ENCODE peak calls at places on chromosomes 11 and 22, in eight cellular contexts. One of them, this sample, is unnamed.

GRCh38 chr11:134639586-134640330 is 227.7 kb upstream of the B3GAT1 start:
- DNase-seq in fibroblast of the aortic adventitia: no peak
- DNase-seq in ovary: no peak
- DNase-seq in heart left ventricle: no peak
- DNase-seq in breast epithelium: no peak
- DNase-seq in cardiac muscle cell: no peak
- DNase-seq in transverse colon: peak; percentile 64
- DNase-seq in cardiac fibroblast: no peak
- DNase-seq in this sample: no peak

GRCh38 chr11:17683378-17684161 is 35.8 kb upstream of the MYOD1 start:
- DNase-seq in heart left ventricle: no peak
- DNase-seq in fibroblast of the aortic adventitia: peak; percentile 77
- DNase-seq in breast epithelium: no peak
- DNase-seq in cardiac fibroblast: peak; percentile 42
- DNase-seq in cardiac muscle cell: no peak
- DNase-seq in transverse colon: no peak
- DNase-seq in ovary: no peak
- DNase-seq in this sample: no peak

GRCh38 chr11:65611028-65611757 is 2.8 kb downstream of the MAP3K11 start:
- DNase-seq in cardiac fibroblast: peak; percentile 59
- DNase-seq in fibroblast of the aortic adventitia: no peak
- DNase-seq in heart left ventricle: peak; percentile 84
- DNase-seq in ovary: no peak
- DNase-seq in cardiac muscle cell: no peak
- DNase-seq in breast epithelium: no peak
- DNase-seq in transverse colon: no peak
- DNase-seq in this sample: no peak

GRCh38 chr11:91178366-91178765 is 955.5 kb upstream of the CHORDC1 start:
- DNase-seq in fibroblast of the aortic adventitia: no peak
- DNase-seq in ovary: no peak
- DNase-seq in transverse colon: no peak
- DNase-seq in heart left ventricle: no peak
- DNase-seq in breast epithelium: no peak
- DNase-seq in cardiac fibroblast: no peak
- DNase-seq in cardiac muscle cell: no peak
- DNase-seq in this sample: no peak

GRCh38 chr22:40053460-40053859 is 58.7 kb downstream of the FAM83F start:
- DNase-seq in cardiac muscle cell: no peak
- DNase-seq in cardiac fibroblast: no peak
- DNase-seq in breast epithelium: no peak
- DNase-seq in transverse colon: no peak
- DNase-seq in ovary: no peak
- DNase-seq in fibroblast of the aortic adventitia: no peak
- DNase-seq in heart left ventricle: no peak
- DNase-seq in this sample: no peak

GRCh38 chr11:19955660-19956059 is 204.6 kb downstream of the DBX1 start:
- DNase-seq in breast epithelium: no peak
- DNase-seq in ovary: no peak
- DNase-seq in transverse colon: no peak
- DNase-seq in heart left ventricle: no peak
- DNase-seq in cardiac fibroblast: no peak
- DNase-seq in fibroblast of the aortic adventitia: peak; percentile 79
- DNase-seq in cardiac muscle cell: no peak
- DNase-seq in this sample: no peak

GRCh38 chr11:14422052-14422813 is 63.2 kb upstream of the RRAS2 start:
- DNase-seq in breast epithelium: peak; percentile 66
- DNase-seq in heart left ventricle: peak; percentile 86
- DNase-seq in cardiac fibroblast: peak; percentile 99
- DNase-seq in cardiac muscle cell: peak; percentile 80
- DNase-seq in fibroblast of the aortic adventitia: peak; percentile 100
- DNase-seq in ovary: peak; percentile 83
- DNase-seq in transverse colon: peak; percentile 66
- DNase-seq in this sample: peak; percentile 98

GRCh38 chr11:17719028-17719939 is at the start of gene MYOD1:
- DNase-seq in transverse colon: no peak
- DNase-seq in ovary: no peak
- DNase-seq in cardiac muscle cell: peak; percentile 61
- DNase-seq in breast epithelium: no peak
- DNase-seq in cardiac fibroblast: no peak
- DNase-seq in fibroblast of the aortic adventitia: no peak
- DNase-seq in heart left ventricle: no peak
- DNase-seq in this sample: no peak

GRCh38 chr11:75598264-75598663 is 36.2 kb downstream of the SERPINH1 start:
- DNase-seq in heart left ventricle: no peak
- DNase-seq in fibroblast of the aortic adventitia: peak; percentile 30
- DNase-seq in cardiac muscle cell: no peak
- DNase-seq in ovary: no peak
- DNase-seq in cardiac fibroblast: no peak
- DNase-seq in transverse colon: no peak
- DNase-seq in breast epithelium: no peak
- DNase-seq in this sample: no peak

GRCh38 chr11:12889243-12889642 is 119.9 kb upstream of the RASSF10 start:
- DNase-seq in transverse colon: no peak
- DNase-seq in ovary: peak; percentile 59
- DNase-seq in cardiac muscle cell: no peak
- DNase-seq in heart left ventricle: no peak
- DNase-seq in fibroblast of the aortic adventitia: peak; percentile 79
- DNase-seq in cardiac fibroblast: peak; percentile 89
- DNase-seq in breast epithelium: peak; percentile 45
- DNase-seq in this sample: peak; percentile 52

GRCh38 chr11:109783842-109784241 is 309.4 kb upstream of the ZC3H12C start:
- DNase-seq in breast epithelium: no peak
- DNase-seq in fibroblast of the aortic adventitia: no peak
- DNase-seq in ovary: no peak
- DNase-seq in cardiac fibroblast: no peak
- DNase-seq in heart left ventricle: no peak
- DNase-seq in cardiac muscle cell: no peak
- DNase-seq in transverse colon: peak; percentile 20
- DNase-seq in this sample: no peak

GRCh38 chr11:44598831-44599230 is 33.4 kb downstream of the CD82 start:
- DNase-seq in fibroblast of the aortic adventitia: no peak
- DNase-seq in ovary: no peak
- DNase-seq in breast epithelium: no peak
- DNase-seq in heart left ventricle: no peak
- DNase-seq in cardiac fibroblast: no peak
- DNase-seq in transverse colon: no peak
- DNase-seq in cardiac muscle cell: no peak
- DNase-seq in this sample: no peak

GRCh38 chr11:115778928-115779650 is 274.9 kb upstream of the CADM1 start:
- DNase-seq in fibroblast of the aortic adventitia: no peak
- DNase-seq in cardiac muscle cell: no peak
- DNase-seq in transverse colon: no peak
- DNase-seq in heart left ventricle: no peak
- DNase-seq in cardiac fibroblast: no peak
- DNase-seq in ovary: no peak
- DNase-seq in breast epithelium: no peak
- DNase-seq in this sample: no peak

GRCh38 chr11:44564198-44564597 is 1.3 kb upstream of the CD82 start:
- DNase-seq in fibroblast of the aortic adventitia: no peak
- DNase-seq in cardiac muscle cell: no peak
- DNase-seq in heart left ventricle: no peak
- DNase-seq in breast epithelium: peak; percentile 47
- DNase-seq in cardiac fibroblast: no peak
- DNase-seq in ovary: peak; percentile 79
- DNase-seq in transverse colon: peak; percentile 52
- DNase-seq in this sample: no peak

GRCh38 chr22:44392446-44392921 is 79.7 kb upstream of the SHISAL1 start:
- DNase-seq in heart left ventricle: no peak
- DNase-seq in cardiac fibroblast: no peak
- DNase-seq in breast epithelium: no peak
- DNase-seq in cardiac muscle cell: no peak
- DNase-seq in ovary: peak; percentile 9
- DNase-seq in transverse colon: no peak
- DNase-seq in fibroblast of the aortic adventitia: no peak
- DNase-seq in this sample: no peak

GRCh38 chr11:33970984-33971466 is 79.1 kb upstream of the LMO2 start:
- DNase-seq in cardiac muscle cell: peak; percentile 70
- DNase-seq in cardiac fibroblast: peak; percentile 79
- DNase-seq in transverse colon: peak; percentile 32
- DNase-seq in breast epithelium: peak; percentile 34
- DNase-seq in heart left ventricle: peak; percentile 49
- DNase-seq in fibroblast of the aortic adventitia: peak; percentile 81
- DNase-seq in ovary: peak; percentile 35
- DNase-seq in this sample: no peak

GRCh38 chr22:26485013-26485412 is 1.3 kb downstream of the SRRD start:
- DNase-seq in heart left ventricle: no peak
- DNase-seq in breast epithelium: no peak
- DNase-seq in ovary: no peak
- DNase-seq in transverse colon: no peak
- DNase-seq in cardiac muscle cell: no peak
- DNase-seq in cardiac fibroblast: peak; percentile 13
- DNase-seq in fibroblast of the aortic adventitia: no peak
- DNase-seq in this sample: no peak

GRCh38 chr22:19718255-19719054 is 4.2 kb downstream of the SEPTIN5 start:
- DNase-seq in cardiac muscle cell: no peak
- DNase-seq in cardiac fibroblast: no peak
- DNase-seq in fibroblast of the aortic adventitia: no peak
- DNase-seq in transverse colon: no peak
- DNase-seq in ovary: no peak
- DNase-seq in breast epithelium: no peak
- DNase-seq in heart left ventricle: no peak
- DNase-seq in this sample: no peak

GRCh38 chr11:102216433-102217163 is 100.7 kb upstream of the BIRC3 start:
- DNase-seq in transverse colon: no peak
- DNase-seq in fibroblast of the aortic adventitia: no peak
- DNase-seq in heart left ventricle: no peak
- DNase-seq in cardiac muscle cell: no peak
- DNase-seq in breast epithelium: no peak
- DNase-seq in cardiac fibroblast: peak; percentile 43
- DNase-seq in ovary: no peak
- DNase-seq in this sample: no peak
- H3K4me3 ChIP-seq in transverse colon: no peak overlapping the region
- H3K4me3 ChIP-seq in fibroblast of the aortic adventitia: no peak overlapping the region
- H3K4me3 ChIP-seq in heart left ventricle: no peak overlapping the region
- H3K4me3 ChIP-seq in cardiac muscle cell: no peak overlapping the region
- H3K4me3 ChIP-seq in breast epithelium: no peak overlapping the region
- H3K4me3 ChIP-seq in cardiac fibroblast: no peak overlapping the region
- H3K4me3 ChIP-seq in ovary: no peak overlapping the region
- H3K4me3 ChIP-seq in this sample: no peak overlapping the region

GRCh38 chr22:23079240-23079768 is 9.0 kb downstream of the GNAZ start:
- DNase-seq in cardiac fibroblast: no peak
- DNase-seq in transverse colon: no peak
- DNase-seq in breast epithelium: no peak
- DNase-seq in cardiac muscle cell: no peak
- DNase-seq in heart left ventricle: no peak
- DNase-seq in fibroblast of the aortic adventitia: no peak
- DNase-seq in ovary: no peak
- DNase-seq in this sample: no peak
- TF ChIP-seq CTCF in cardiac fibroblast: no peak
- TF ChIP-seq CTCF in transverse colon: no peak
- TF ChIP-seq CTCF in breast epithelium: no peak
- TF ChIP-seq CTCF in cardiac muscle cell: no peak
- TF ChIP-seq CTCF in heart left ventricle: no peak
- TF ChIP-seq CTCF in fibroblast of the aortic adventitia: no peak
- TF ChIP-seq CTCF in ovary: no peak
- TF ChIP-seq CTCF in this sample: no peak

DNA sequence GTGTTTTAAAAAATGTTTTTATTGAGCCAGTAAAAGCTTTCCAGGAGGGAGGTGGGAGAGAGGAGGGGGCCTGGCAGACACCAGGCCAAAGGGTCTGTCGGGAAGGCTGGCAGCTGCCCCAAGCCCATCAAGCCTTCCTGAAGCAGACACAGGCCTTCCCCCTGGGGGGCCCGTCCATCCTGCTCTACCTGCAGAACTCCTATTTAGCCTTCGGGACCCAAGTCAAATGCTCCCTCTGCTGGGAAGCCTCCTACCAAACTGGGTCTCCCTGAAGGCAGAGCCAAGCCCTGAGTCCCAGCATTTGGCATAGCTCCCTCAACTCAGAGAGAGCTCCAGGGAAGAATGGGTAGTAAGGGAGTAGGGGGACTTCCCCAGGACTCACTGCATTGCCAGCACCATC is 23.0 kb downstream of the OTUB1 start:
- DNase-seq in ovary: no peak
- DNase-seq in transverse colon: no peak
- DNase-seq in breast epithelium: no peak
- DNase-seq in heart left ventricle: no peak
- DNase-seq in fibroblast of the aortic adventitia: no peak
- DNase-seq in cardiac muscle cell: no peak
- DNase-seq in cardiac fibroblast: no peak
- DNase-seq in this sample: no peak
- H3K4me3 ChIP-seq in ovary: no peak overlapping the region
- H3K4me3 ChIP-seq in transverse colon: no peak overlapping the region
- H3K4me3 ChIP-seq in breast epithelium: no peak overlapping the region
- H3K4me3 ChIP-seq in heart left ventricle: no peak overlapping the region
- H3K4me3 ChIP-seq in fibroblast of the aortic adventitia: no peak overlapping the region
- H3K4me3 ChIP-seq in cardiac muscle cell: no peak overlapping the region
- H3K4me3 ChIP-seq in cardiac fibroblast: no peak overlapping the region
- H3K4me3 ChIP-seq in this sample: no peak overlapping the region

DNA sequence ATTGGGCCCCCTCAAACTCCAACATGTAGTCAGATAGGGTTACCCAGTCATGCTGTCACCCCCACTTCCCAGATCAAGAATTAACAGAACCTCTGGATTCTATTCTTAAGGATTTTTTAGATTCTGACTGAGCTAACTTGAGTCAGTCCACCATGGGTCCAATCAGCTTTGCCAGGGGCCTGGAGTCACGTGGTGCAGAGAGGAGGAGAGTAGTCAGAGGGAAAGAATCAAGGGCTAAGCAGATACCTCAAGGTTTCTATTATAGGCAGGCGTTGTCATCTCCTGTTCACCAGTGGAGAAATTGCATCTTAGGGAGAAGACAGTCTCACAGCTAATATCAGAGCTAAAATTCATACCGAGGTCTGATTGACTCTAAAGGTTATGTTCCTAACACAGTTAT is 28.2 kb downstream of the FZD4 start:
- DNase-seq in cardiac muscle cell: no peak
- DNase-seq in breast epithelium: no peak
- DNase-seq in cardiac fibroblast: no peak
- DNase-seq in transverse colon: no peak
- DNase-seq in heart left ventricle: no peak
- DNase-seq in fibroblast of the aortic adventitia: no peak
- DNase-seq in ovary: no peak
- DNase-seq in this sample: no peak
- TF ChIP-seq CTCF in cardiac muscle cell: no peak
- TF ChIP-seq CTCF in breast epithelium: no peak
- TF ChIP-seq CTCF in cardiac fibroblast: no peak
- TF ChIP-seq CTCF in transverse colon: no peak
- TF ChIP-seq CTCF in heart left ventricle: no peak
- TF ChIP-seq CTCF in fibroblast of the aortic adventitia: no peak
- TF ChIP-seq CTCF in ovary: no peak
- TF ChIP-seq CTCF in this sample: no peak

GRCh38 chr11:125494601-125494986 is 1.5 kb downstream of the FEZ1 start:
- DNase-seq in heart left ventricle: no peak
- DNase-seq in breast epithelium: no peak
- DNase-seq in fibroblast of the aortic adventitia: peak; percentile 25
- DNase-seq in cardiac muscle cell: no peak
- DNase-seq in cardiac fibroblast: no peak
- DNase-seq in ovary: no peak
- DNase-seq in transverse colon: no peak
- DNase-seq in this sample: no peak
- H3K4me3 ChIP-seq in heart left ventricle: peak overlapping the region; percentile 69
- H3K4me3 ChIP-seq in breast epithelium: no peak overlapping the region
- H3K4me3 ChIP-seq in fibroblast of the aortic adventitia: peak overlapping the region; percentile 82
- H3K4me3 ChIP-seq in cardiac muscle cell: peak overlapping the region; percentile 73
- H3K4me3 ChIP-seq in cardiac fibroblast: peak overlapping the region; percentile 71
- H3K4me3 ChIP-seq in ovary: peak overlapping the region; percentile 80
- H3K4me3 ChIP-seq in transverse colon: no peak overlapping the region
- H3K4me3 ChIP-seq in this sample: peak overlapping the region; percentile 73

GRCh38 chr22:23376256-23376655 is 195.9 kb downstream of the BCR start:
- DNase-seq in breast epithelium: no peak
- DNase-seq in heart left ventricle: no peak
- DNase-seq in fibroblast of the aortic adventitia: no peak
- DNase-seq in cardiac fibroblast: no peak
- DNase-seq in ovary: no peak
- DNase-seq in cardiac muscle cell: no peak
- DNase-seq in transverse colon: peak; percentile 55
- DNase-seq in this sample: no peak
- TF ChIP-seq CTCF in breast epithelium: no peak
- TF ChIP-seq CTCF in heart left ventricle: no peak
- TF ChIP-seq CTCF in fibroblast of the aortic adventitia: peak; percentile 15
- TF ChIP-seq CTCF in cardiac fibroblast: peak; percentile 23
- TF ChIP-seq CTCF in ovary: no peak
- TF ChIP-seq CTCF in cardiac muscle cell: peak; percentile 15
- TF ChIP-seq CTCF in transverse colon: no peak
- TF ChIP-seq CTCF in this sample: peak; percentile 24